ENCODE peak calls at places on chromosomes 3 and 15, in six cellular contexts. H is GM12891, S is GM12878, J is K562, W is HepG2, E is H1. Q is an unnamed sample.

GRCh38 chr3:190336516-190337189 is 14.4 kb upstream of the CLDN1 start:
- DNase-seq in H (no peak), S (no peak), J (no peak), W (no peak), E (no peak), Q (no peak)

GRCh38 chr3:123290107-123290930 is 88.6 kb downstream of the SEC22A start:
- DNase-seq in H (no peak), S (no peak), J (no peak), W (no peak), E (no peak), Q (no peak)

GRCh38 chr3:133832802-133833144 is 27.2 kb downstream of the SRPRB start:
- DNase-seq in H (no peak), S (no peak), J (no peak), W (peak), E (no peak), Q (no peak)

GRCh38 chr3:56985460-56986327 is 74.8 kb upstream of the SPATA12 start:
- DNase-seq in H (no peak), S (no peak), J (no peak), W (no peak), E (no peak), Q (no peak)

GRCh38 chr15:23835944-23836343 is 148.8 kb upstream of the NDN start:
- DNase-seq in H (no peak), S (no peak), J (no peak), W (no peak), E (no peak), Q (no peak)

GRCh38 chr15:78374436-78375393 is 34.6 kb downstream of the CRABP1 start:
- DNase-seq in H (no peak), S (no peak), J (peak), W (peak), E (no peak), Q (no peak)

GRCh38 chr3:152835311-152836102 is 576 bp downstream of the P2RY1 start:
- DNase-seq in H (peak), S (no peak), J (peak), W (no peak), E (no peak), Q (peak)

GRCh38 chr15:62612183-62612733 is 430.3 kb upstream of the TPM1 start:
- DNase-seq in H (no peak), S (no peak), J (no peak), W (no peak), E (no peak), Q (no peak)

GRCh38 chr15:83046558-83047127 is 20.4 kb downstream of the BTBD1 start:
- DNase-seq in H (no peak), S (no peak), J (no peak), W (no peak), E (no peak), Q (no peak)

GRCh38 chr3:126540342-126540849 is 16.4 kb downstream of the CHST13 start:
- DNase-seq in H (no peak), S (no peak), J (no peak), W (no peak), E (no peak), Q (no peak)

GRCh38 chr15:80167936-80168335 is 15.1 kb downstream of the FAH start:
- DNase-seq in H (no peak), S (no peak), J (no peak), W (no peak), E (no peak), Q (no peak)

GRCh38 chr15:88605507-88606436 is 15.4 kb upstream of the AEN start:
- DNase-seq in H (no peak), S (no peak), J (peak), W (no peak), E (no peak), Q (no peak)

GRCh38 chr3:41462103-41462691 is 262.9 kb downstream of the CTNNB1 start:
- DNase-seq in H (no peak), S (no peak), J (no peak), W (no peak), E (no peak), Q (no peak)
- TF ChIP-seq POLR2AphosphoS5 in H (no peak), S (no peak), J (no peak), W (no peak), E (no peak), Q (no peak)

GRCh38 chr3:13461169-13462124 is 18.7 kb upstream of the HDAC11 start:
- DNase-seq in H (peak), S (no peak), J (peak), W (peak), E (peak), Q (peak)
- TF ChIP-seq POLR2A in H (no peak), S (no peak), J (no peak), W (no peak), E (no peak), Q (no peak)

GRCh38 chr3:149021830-149022229 is 30.5 kb downstream of the GYG1 start:
- DNase-seq in H (no peak), S (no peak), J (no peak), W (no peak), E (no peak), Q (no peak)

GRCh38 chr3:149019581-149019980 is 28.2 kb downstream of the GYG1 start:
- DNase-seq in H (no peak), S (no peak), J (no peak), W (no peak), E (no peak), Q (no peak)

GRCh38 chr3:149020196-149020838 is 29.0 kb downstream of the GYG1 start:
- DNase-seq in H (no peak), S (no peak), J (no peak), W (no peak), E (no peak), Q (no peak)

GRCh38 chr3:149018247-149018646 is 26.9 kb downstream of the GYG1 start:
- DNase-seq in H (no peak), S (no peak), J (no peak), W (peak), E (no peak), Q (no peak)

DNA sequence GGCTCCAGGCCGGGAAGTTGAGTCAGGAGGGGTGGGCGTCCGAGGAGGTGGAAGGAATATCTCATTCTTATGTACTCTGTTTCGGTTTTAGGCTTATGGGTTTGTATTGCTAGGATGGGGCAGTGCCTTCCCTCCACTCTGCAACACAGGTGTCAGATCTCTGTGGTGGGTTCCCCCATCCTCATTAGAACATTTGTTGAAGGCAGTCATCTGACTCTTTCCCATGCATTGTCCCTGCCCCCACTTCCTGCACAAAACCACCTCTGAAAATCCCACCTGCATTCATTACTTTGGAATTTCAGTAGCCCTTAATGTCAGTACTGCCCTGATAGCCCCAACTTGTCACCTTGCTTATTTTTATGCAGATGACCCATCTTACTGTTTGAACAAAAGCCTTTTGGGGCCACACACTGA is 29.5 kb downstream of the GYG1 start:
- DNase-seq in H (no peak), S (no peak), J (no peak), W (no peak), E (no peak), Q (no peak)
- TF ChIP-seq TAF1 in H (no peak), S (no peak), J (no peak), W (no peak), E (no peak), Q (no peak)

DNA sequence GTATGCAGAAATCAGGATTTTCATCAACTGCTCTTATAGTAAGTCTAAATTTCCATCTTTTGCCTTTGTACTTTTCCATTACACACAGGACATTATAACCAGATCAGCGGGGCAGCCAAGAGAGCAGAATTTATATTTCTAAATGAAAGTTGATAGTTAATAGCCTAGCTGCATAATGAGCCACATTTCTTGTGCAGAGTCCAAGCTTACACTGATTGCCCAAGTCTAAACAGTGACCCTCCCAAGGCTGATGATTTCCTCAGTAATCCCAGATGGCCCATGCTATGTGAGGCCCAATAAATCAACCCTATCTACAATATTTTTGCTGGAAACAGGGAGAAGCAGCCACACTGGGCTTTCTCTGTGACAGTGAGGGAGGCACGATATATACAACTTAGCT is 475.8 kb upstream of the KCNMB2 start:
- DNase-seq in H (no peak), S (no peak), J (no peak), W (no peak), E (no peak), Q (no peak)
- TF ChIP-seq POLR2AphosphoS5 in H (no peak), S (no peak), J (no peak), W (no peak), E (no peak), Q (no peak)

GRCh38 chr15:75985966-75986365 is 26.3 kb downstream of the NRG4 start:
- DNase-seq in H (no peak), S (no peak), J (no peak), W (no peak), E (no peak), Q (no peak)

GRCh38 chr15:75994220-75994619 is 18.0 kb downstream of the NRG4 start:
- DNase-seq in H (no peak), S (no peak), J (no peak), W (no peak), E (no peak), Q (no peak)

GRCh38 chr15:75989875-75990274 is 22.3 kb downstream of the NRG4 start:
- DNase-seq in H (no peak), S (no peak), J (no peak), W (no peak), E (no peak), Q (no peak)

GRCh38 chr15:75992897-75993296 is 19.3 kb downstream of the NRG4 start:
- DNase-seq in H (no peak), S (no peak), J (no peak), W (no peak), E (no peak), Q (no peak)

DNA sequence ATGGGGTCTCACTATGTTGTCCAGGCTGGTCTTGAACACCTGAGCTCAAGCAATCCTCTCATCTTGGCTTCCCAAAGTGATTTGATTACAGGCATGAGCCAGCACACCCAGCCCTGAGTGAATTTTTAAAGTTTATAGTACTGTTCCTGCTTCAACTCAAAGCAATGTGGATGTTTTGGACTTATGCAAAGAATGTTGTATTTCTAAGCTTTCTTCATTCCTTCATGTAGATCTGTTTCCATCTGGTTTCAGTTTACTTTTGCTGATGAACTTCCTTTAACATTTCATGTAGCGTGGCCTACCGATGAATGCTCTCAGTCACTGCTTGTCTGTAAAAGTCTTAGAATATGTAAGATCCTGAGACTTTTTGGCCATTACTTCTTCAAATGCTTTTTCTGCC is 23.2 kb downstream of the NRG4 start:
- DNase-seq in H (no peak), S (no peak), J (no peak), W (no peak), E (no peak), Q (no peak)
- TF ChIP-seq POLR2A in H (no peak), S (no peak), J (no peak), W (no peak), E (no peak), Q (no peak)

GRCh38 chr3:165742351-165742750 is 94.9 kb downstream of the BCHE start:
- DNase-seq in H (no peak), S (no peak), J (no peak), W (no peak), E (no peak), Q (no peak)
- TF ChIP-seq TAF1 in H (no peak), S (no peak), J (no peak), W (no peak), E (no peak), Q (no peak)

GRCh38 chr3:101807884-101808283 is 28.9 kb downstream of the NXPE3 start:
- DNase-seq in H (no peak), S (no peak), J (no peak), W (no peak), E (no peak), Q (no peak)

GRCh38 chr3:101811875-101812274 is 32.9 kb downstream of the NXPE3 start:
- DNase-seq in H (no peak), S (no peak), J (no peak), W (no peak), E (no peak), Q (no peak)

GRCh38 chr3:101810023-101810415 is 31.0 kb downstream of the NXPE3 start:
- DNase-seq in H (no peak), S (no peak), J (no peak), W (no peak), E (no peak), Q (no peak)

GRCh38 chr3:101806491-101806890 is 27.5 kb downstream of the NXPE3 start:
- DNase-seq in H (no peak), S (no peak), J (no peak), W (no peak), E (no peak), Q (no peak)

GRCh38 chr3:101809178-101810022 is 30.4 kb downstream of the NXPE3 start:
- DNase-seq in H (no peak), S (no peak), J (peak), W (peak), E (no peak), Q (no peak)
- TF ChIP-seq POLR2AphosphoS5 in H (no peak), S (no peak), J (no peak), W (no peak), E (no peak), Q (no peak)